ENCODE peak calls at places on chromosome 18, in nine cellular contexts. C, T, B, H, R, J, E, D and S are unnamed samples. For H3K36me3, the result is how much of the 10 kb centered on the place peaks cover.

GRCh38 chr18:5456577-5457466 is 87.0 kb downstream of the EPB41L3 start:
- DNase-seq in B (peak), E (no peak), T (peak), H (peak), C (peak), D (no peak), R (no peak), J (peak), S (no peak)

GRCh38 chr18:63180333-63180732 is 139.2 kb downstream of the BCL2 start:
- DNase-seq in T (no peak), E (no peak), J (no peak), D (no peak), B (no peak), H (no peak), C (no peak), R (no peak), S (no peak)

GRCh38 chr18:23208600-23208999 is 73.3 kb downstream of the CABLES1 start:
- DNase-seq in T (no peak), C (no peak), D (no peak), J (no peak), R (no peak), B (no peak), E (no peak), H (no peak), S (no peak)

GRCh38 chr18:3189884-3190283 is 29.9 kb downstream of the MYOM1 start:
- DNase-seq in B (no peak), C (no peak), E (no peak), D (no peak), J (no peak), H (no peak), T (no peak), R (no peak), S (no peak)

GRCh38 chr18:55321268-55322175 is 266.5 kb downstream of the TCF4 start:
- DNase-seq in E (peak), J (peak), C (peak), R (peak), T (peak), B (peak), D (no peak), H (peak), S (peak)

GRCh38 chr18:55002261-55002660 is 43.0 kb upstream of the CCDC68 start:
- DNase-seq in E (no peak), B (no peak), J (no peak), R (no peak), H (no peak), T (no peak), C (no peak), D (no peak), S (no peak)

GRCh38 chr18:58645398-58645797 is 16.5 kb upstream of the ALPK2 start:
- DNase-seq in C (no peak), H (no peak), T (no peak), B (no peak), D (no peak), R (no peak), E (no peak), J (no peak), S (no peak)

GRCh38 chr18:48539406-48540328 is 836 bp downstream of the CTIF start:
- DNase-seq in B (peak), D (no peak), H (peak), J (peak), R (peak), C (peak), E (peak), T (peak), S (no peak)

DNA sequence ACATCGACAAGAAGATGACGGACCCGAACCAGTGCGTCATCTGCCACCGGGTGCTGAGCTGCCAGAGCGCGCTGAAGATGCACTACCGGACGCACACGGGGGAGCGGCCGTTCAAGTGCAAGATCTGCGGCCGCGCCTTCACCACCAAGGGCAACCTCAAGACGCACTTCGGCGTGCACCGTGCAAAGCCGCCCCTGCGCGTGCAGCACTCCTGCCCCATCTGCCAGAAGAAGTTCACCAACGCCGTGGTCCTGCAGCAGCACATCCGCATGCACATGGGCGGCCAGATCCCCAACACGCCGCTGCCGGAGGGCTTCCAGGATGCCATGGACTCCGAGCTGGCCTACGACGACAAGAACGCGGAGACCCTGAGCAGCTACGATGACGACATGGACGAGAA is 14.4 kb downstream of the SALL3 start:
- DNase-seq in J (no peak), R (no peak), C (no peak), T (no peak), H (no peak), D (no peak), E (no peak), B (no peak), S (peak)
- H3K36me3 ChIP-seq in J (under half), R (under half), C (under half), T (under half), H (under half), D (under half), E (under half), B (under half), S (under half)

GRCh38 chr18:70290482-70291294 is 1.8 kb downstream of the SOCS6 start:
- DNase-seq in J (no peak), T (no peak), D (no peak), B (no peak), H (no peak), E (no peak), R (no peak), C (no peak), S (no peak)
- H3K27ac ChIP-seq in J (no peak), T (peak), D (peak), B (no peak), H (peak), E (peak), R (no peak), C (no peak), S (peak)

DNA sequence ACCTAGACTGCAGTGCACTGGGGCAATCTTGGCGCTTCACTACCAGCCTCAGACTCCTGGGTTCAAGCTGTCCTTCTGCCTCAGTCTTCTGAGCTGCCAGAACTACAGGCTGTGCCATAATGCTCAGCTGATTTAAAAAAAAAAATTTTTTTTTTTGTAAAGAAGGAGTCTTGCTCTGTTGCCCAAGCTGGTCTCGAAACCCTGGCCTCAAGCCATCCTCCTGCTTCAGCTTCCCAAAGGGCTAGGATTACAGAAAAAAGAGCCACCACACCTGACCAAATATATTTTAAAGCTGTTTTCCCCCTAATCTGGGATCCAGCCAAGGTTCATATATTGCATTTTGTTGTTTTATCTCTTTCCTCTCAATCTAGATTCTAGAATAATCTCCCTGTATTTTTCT is 82.2 kb downstream of the RAB31 start:
- DNase-seq in E (no peak), R (no peak), B (no peak), C (no peak), T (no peak), J (no peak), D (no peak), H (no peak), S (no peak)
- H3K36me3 ChIP-seq in E (under half), R (under half), B (under half), C (under half), T (under half), J (under half), D (under half), H (under half), S (under half)

GRCh38 chr18:68725341-68725740 is 10.4 kb upstream of the TMX3 start:
- DNase-seq in C (no peak), D (no peak), J (no peak), B (no peak), H (no peak), T (no peak), R (no peak), E (no peak), S (no peak)

GRCh38 chr18:68724021-68724420 is 9.1 kb upstream of the TMX3 start:
- DNase-seq in J (no peak), E (no peak), R (no peak), B (no peak), D (no peak), T (no peak), H (no peak), C (peak), S (no peak)

GRCh38 chr18:68723539-68723938 is 8.6 kb upstream of the TMX3 start:
- DNase-seq in E (no peak), H (no peak), T (no peak), C (no peak), B (no peak), R (no peak), J (no peak), D (no peak), S (no peak)

GRCh38 chr18:68722807-68723206 is 7.9 kb upstream of the TMX3 start:
- DNase-seq in E (no peak), C (no peak), H (no peak), J (no peak), B (no peak), D (no peak), R (no peak), T (no peak), S (no peak)

GRCh38 chr18:68721681-68722583 is 7.0 kb upstream of the TMX3 start:
- DNase-seq in J (no peak), H (no peak), B (no peak), R (no peak), E (no peak), C (no peak), T (peak), D (no peak), S (no peak)
- H3K27ac ChIP-seq in J (no peak), H (peak), B (no peak), R (peak), E (peak), C (no peak), T (peak), D (peak), S (peak)

DNA sequence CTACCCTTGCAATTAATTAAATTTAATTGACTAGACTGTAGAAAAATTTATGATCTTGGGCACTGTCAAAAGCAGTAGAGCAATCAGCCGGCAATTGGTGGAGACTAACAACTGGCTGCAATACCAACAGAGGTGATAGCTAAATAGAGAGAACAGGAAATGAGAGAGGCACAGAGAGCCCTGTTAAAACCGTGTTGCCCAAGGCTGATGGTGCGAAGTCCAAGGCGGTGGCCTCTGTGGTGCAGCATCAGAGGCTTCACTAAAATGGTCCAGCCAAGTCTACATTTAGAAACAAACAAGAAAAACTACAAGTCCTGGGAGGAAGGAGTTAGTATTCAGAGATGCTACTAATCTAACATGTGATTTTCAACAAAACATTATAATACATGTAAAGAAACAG is 115.6 kb downstream of the NETO1 start:
- DNase-seq in T (no peak), C (no peak), H (no peak), E (no peak), B (no peak), R (no peak), J (no peak), D (no peak), S (no peak)
- H3K36me3 ChIP-seq in T (under half), C (under half), H (under half), E (under half), B (under half), R (under half), J (under half), D (under half), S (under half)

DNA sequence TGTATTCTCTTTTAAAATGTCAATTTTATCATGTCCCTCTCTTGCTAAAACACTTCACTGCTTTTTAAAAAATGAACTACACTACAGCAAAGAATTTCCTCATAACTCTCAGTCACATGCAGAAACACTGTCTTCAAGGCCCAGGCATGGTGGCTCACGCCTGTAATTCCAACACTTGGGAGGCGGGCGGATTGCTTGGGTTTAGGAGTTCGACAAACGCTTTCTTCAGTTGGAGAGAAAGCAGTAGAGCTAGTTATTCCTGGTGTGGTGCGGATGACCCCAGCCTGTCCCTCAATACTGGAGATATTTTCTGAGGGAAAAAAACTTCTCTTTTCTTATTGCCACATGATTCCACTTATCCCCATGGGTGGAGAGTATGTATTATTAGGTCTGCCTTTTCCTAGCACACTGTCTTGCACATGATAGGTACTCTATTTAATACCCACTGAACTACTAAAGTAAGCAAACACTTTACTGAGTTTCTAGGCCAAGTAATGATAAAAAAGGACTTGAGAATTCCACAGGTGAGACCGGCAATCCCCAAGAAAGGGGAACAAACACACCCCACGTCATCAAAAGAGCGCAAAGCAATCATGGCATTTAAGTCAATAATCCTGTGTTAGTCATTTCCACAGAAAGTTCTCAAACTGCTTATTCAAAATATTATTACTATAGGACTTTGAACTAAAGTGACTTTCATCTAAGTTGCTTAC is 77.1 kb downstream of the SPIRE1 start:
- DNase-seq in C (no peak), H (no peak), D (no peak), R (no peak), T (no peak), J (no peak), E (no peak), B (no peak), S (no peak)
- H3K27ac ChIP-seq in C (no peak), H (no peak), D (no peak), R (no peak), T (no peak), J (no peak), E (no peak), B (no peak), S (no peak)

GRCh38 chr18:50393802-50394201 is 19.0 kb downstream of the SKA1 start:
- DNase-seq in T (no peak), J (no peak), D (no peak), B (no peak), H (no peak), E (no peak), C (no peak), R (no peak), S (no peak)

GRCh38 chr18:50388988-50389387 is 14.1 kb downstream of the SKA1 start:
- DNase-seq in E (no peak), T (no peak), J (no peak), C (no peak), D (no peak), R (no peak), B (no peak), H (no peak), S (no peak)
- H3K36me3 ChIP-seq in E (under half), T (under half), J (half or more), C (under half), D (under half), R (under half), B (under half), H (under half), S (under half)